ENCODE peak calls at places on chromosomes 1 and 21, in eight cellular contexts. One of them, this sample, is unnamed.

GRCh38 chr1:26785611-26786436 is 1.9 kb upstream of the PIGV start:
- DNase-seq in epithelial cell of esophagus: no peak
- DNase-seq in COR-L47: no peak
- DNase-seq in HEK293T: no peak
- DNase-seq in activated T-cell treated with anti-CD3 and anti-CD28 coated beads for 24 hours: no peak
- DNase-seq in putamen: peak
- DNase-seq in activated CD4-positive, alpha-beta T cell treated with anti-CD3 and anti-CD28 coated beads for 48 hours: no peak
- DNase-seq in lower lobe of right lung: no peak
- DNase-seq in this sample: no peak

GRCh38 chr21:33993286-33994231 is 78.0 kb upstream of the ATP5PO start:
- DNase-seq in lower lobe of right lung: no peak
- DNase-seq in putamen: peak
- DNase-seq in activated T-cell treated with anti-CD3 and anti-CD28 coated beads for 24 hours: no peak
- DNase-seq in COR-L47: no peak
- DNase-seq in activated CD4-positive, alpha-beta T cell treated with anti-CD3 and anti-CD28 coated beads for 48 hours: no peak
- DNase-seq in epithelial cell of esophagus: no peak
- DNase-seq in HEK293T: no peak
- DNase-seq in this sample: no peak

GRCh38 chr1:55716151-55716550 is 501.0 kb upstream of the USP24 start:
- DNase-seq in COR-L47: no peak
- DNase-seq in putamen: no peak
- DNase-seq in lower lobe of right lung: no peak
- DNase-seq in epithelial cell of esophagus: no peak
- DNase-seq in activated CD4-positive, alpha-beta T cell treated with anti-CD3 and anti-CD28 coated beads for 48 hours: no peak
- DNase-seq in activated T-cell treated with anti-CD3 and anti-CD28 coated beads for 24 hours: no peak
- DNase-seq in HEK293T: no peak
- DNase-seq in this sample: no peak

GRCh38 chr1:41862411-41863221 is 56.1 kb downstream of the HIVEP3 start:
- DNase-seq in activated T-cell treated with anti-CD3 and anti-CD28 coated beads for 24 hours: peak
- DNase-seq in COR-L47: no peak
- DNase-seq in putamen: peak
- DNase-seq in activated CD4-positive, alpha-beta T cell treated with anti-CD3 and anti-CD28 coated beads for 48 hours: peak
- DNase-seq in epithelial cell of esophagus: peak
- DNase-seq in lower lobe of right lung: no peak
- DNase-seq in HEK293T: no peak
- DNase-seq in this sample: peak

GRCh38 chr21:45293214-45293725 is 5.6 kb upstream of the POFUT2 start:
- DNase-seq in HEK293T: no peak
- DNase-seq in epithelial cell of esophagus: no peak
- DNase-seq in COR-L47: no peak
- DNase-seq in lower lobe of right lung: peak
- DNase-seq in putamen: no peak
- DNase-seq in activated CD4-positive, alpha-beta T cell treated with anti-CD3 and anti-CD28 coated beads for 48 hours: no peak
- DNase-seq in activated T-cell treated with anti-CD3 and anti-CD28 coated beads for 24 hours: no peak
- DNase-seq in this sample: no peak

GRCh38 chr21:37878946-37879660 is 37.2 kb downstream of the KCNJ6 start:
- DNase-seq in HEK293T: no peak
- DNase-seq in activated CD4-positive, alpha-beta T cell treated with anti-CD3 and anti-CD28 coated beads for 48 hours: peak
- DNase-seq in epithelial cell of esophagus: peak
- DNase-seq in lower lobe of right lung: no peak
- DNase-seq in COR-L47: peak
- DNase-seq in putamen: no peak
- DNase-seq in activated T-cell treated with anti-CD3 and anti-CD28 coated beads for 24 hours: no peak
- DNase-seq in this sample: peak

GRCh38 chr1:58755468-58755872 is 28.4 kb downstream of the JUN start:
- DNase-seq in HEK293T: no peak
- DNase-seq in epithelial cell of esophagus: peak
- DNase-seq in COR-L47: no peak
- DNase-seq in activated T-cell treated with anti-CD3 and anti-CD28 coated beads for 24 hours: peak
- DNase-seq in activated CD4-positive, alpha-beta T cell treated with anti-CD3 and anti-CD28 coated beads for 48 hours: peak
- DNase-seq in lower lobe of right lung: peak
- DNase-seq in putamen: no peak
- DNase-seq in this sample: peak

GRCh38 chr1:17502326-17502778 is 37.1 kb upstream of the ARHGEF10L start:
- DNase-seq in COR-L47: peak
- DNase-seq in lower lobe of right lung: peak
- DNase-seq in HEK293T: peak
- DNase-seq in epithelial cell of esophagus: peak
- DNase-seq in putamen: peak
- DNase-seq in activated CD4-positive, alpha-beta T cell treated with anti-CD3 and anti-CD28 coated beads for 48 hours: peak
- DNase-seq in activated T-cell treated with anti-CD3 and anti-CD28 coated beads for 24 hours: peak
- DNase-seq in this sample: peak

GRCh38 chr21:45087022-45087823 is 12.8 kb downstream of the ADARB1 start:
- DNase-seq in HEK293T: no peak
- DNase-seq in COR-L47: no peak
- DNase-seq in activated CD4-positive, alpha-beta T cell treated with anti-CD3 and anti-CD28 coated beads for 48 hours: no peak
- DNase-seq in epithelial cell of esophagus: no peak
- DNase-seq in activated T-cell treated with anti-CD3 and anti-CD28 coated beads for 24 hours: no peak
- DNase-seq in putamen: no peak
- DNase-seq in lower lobe of right lung: no peak
- DNase-seq in this sample: no peak

GRCh38 chr1:217495249-217495648 is 135.6 kb downstream of the GPATCH2 start:
- DNase-seq in epithelial cell of esophagus: no peak
- DNase-seq in activated CD4-positive, alpha-beta T cell treated with anti-CD3 and anti-CD28 coated beads for 48 hours: no peak
- DNase-seq in HEK293T: no peak
- DNase-seq in lower lobe of right lung: no peak
- DNase-seq in putamen: no peak
- DNase-seq in activated T-cell treated with anti-CD3 and anti-CD28 coated beads for 24 hours: no peak
- DNase-seq in COR-L47: no peak
- DNase-seq in this sample: no peak

GRCh38 chr1:208158640-208159541 is 85.3 kb downstream of the PLXNA2 start:
- DNase-seq in activated CD4-positive, alpha-beta T cell treated with anti-CD3 and anti-CD28 coated beads for 48 hours: no peak
- DNase-seq in COR-L47: peak
- DNase-seq in putamen: no peak
- DNase-seq in HEK293T: no peak
- DNase-seq in epithelial cell of esophagus: no peak
- DNase-seq in activated T-cell treated with anti-CD3 and anti-CD28 coated beads for 24 hours: no peak
- DNase-seq in lower lobe of right lung: no peak
- DNase-seq in this sample: no peak

GRCh38 chr21:45543710-45544448 is 1.6 kb upstream of the SLC19A1 start:
- DNase-seq in activated CD4-positive, alpha-beta T cell treated with anti-CD3 and anti-CD28 coated beads for 48 hours: peak
- DNase-seq in COR-L47: no peak
- DNase-seq in putamen: no peak
- DNase-seq in HEK293T: no peak
- DNase-seq in activated T-cell treated with anti-CD3 and anti-CD28 coated beads for 24 hours: no peak
- DNase-seq in epithelial cell of esophagus: no peak
- DNase-seq in lower lobe of right lung: peak
- DNase-seq in this sample: no peak

GRCh38 chr1:89607888-89608626 is 24.9 kb upstream of the LRRC8C start:
- DNase-seq in epithelial cell of esophagus: peak
- DNase-seq in lower lobe of right lung: no peak
- DNase-seq in HEK293T: no peak
- DNase-seq in activated T-cell treated with anti-CD3 and anti-CD28 coated beads for 24 hours: peak
- DNase-seq in activated CD4-positive, alpha-beta T cell treated with anti-CD3 and anti-CD28 coated beads for 48 hours: peak
- DNase-seq in putamen: no peak
- DNase-seq in COR-L47: no peak
- DNase-seq in this sample: no peak

GRCh38 chr1:32886828-32887414 is 630 bp downstream of the HPCA start:
- DNase-seq in lower lobe of right lung: no peak
- DNase-seq in activated T-cell treated with anti-CD3 and anti-CD28 coated beads for 24 hours: no peak
- DNase-seq in HEK293T: no peak
- DNase-seq in activated CD4-positive, alpha-beta T cell treated with anti-CD3 and anti-CD28 coated beads for 48 hours: no peak
- DNase-seq in putamen: no peak
- DNase-seq in epithelial cell of esophagus: no peak
- DNase-seq in COR-L47: no peak
- DNase-seq in this sample: no peak

GRCh38 chr1:27603962-27604578 is at the start of gene AHDC1:
- DNase-seq in epithelial cell of esophagus: peak
- DNase-seq in activated T-cell treated with anti-CD3 and anti-CD28 coated beads for 24 hours: peak
- DNase-seq in activated CD4-positive, alpha-beta T cell treated with anti-CD3 and anti-CD28 coated beads for 48 hours: peak
- DNase-seq in lower lobe of right lung: peak
- DNase-seq in COR-L47: peak
- DNase-seq in putamen: peak
- DNase-seq in HEK293T: peak
- DNase-seq in this sample: peak

GRCh38 chr1:147527941-147528936 is 13.1 kb upstream of the BCL9 start:
- DNase-seq in COR-L47: no peak
- DNase-seq in epithelial cell of esophagus: no peak
- DNase-seq in activated T-cell treated with anti-CD3 and anti-CD28 coated beads for 24 hours: no peak
- DNase-seq in putamen: peak
- DNase-seq in HEK293T: no peak
- DNase-seq in lower lobe of right lung: no peak
- DNase-seq in activated CD4-positive, alpha-beta T cell treated with anti-CD3 and anti-CD28 coated beads for 48 hours: peak
- DNase-seq in this sample: no peak

GRCh38 chr1:210400043-210400840 is 71.5 kb downstream of the HHAT start:
- DNase-seq in lower lobe of right lung: no peak
- DNase-seq in putamen: peak
- DNase-seq in activated CD4-positive, alpha-beta T cell treated with anti-CD3 and anti-CD28 coated beads for 48 hours: peak
- DNase-seq in HEK293T: peak
- DNase-seq in COR-L47: peak
- DNase-seq in epithelial cell of esophagus: peak
- DNase-seq in activated T-cell treated with anti-CD3 and anti-CD28 coated beads for 24 hours: peak
- DNase-seq in this sample: peak

GRCh38 chr1:39016604-39017171 is 9.5 kb upstream of the NDUFS5 start:
- DNase-seq in epithelial cell of esophagus: no peak
- DNase-seq in putamen: no peak
- DNase-seq in HEK293T: no peak
- DNase-seq in activated CD4-positive, alpha-beta T cell treated with anti-CD3 and anti-CD28 coated beads for 48 hours: no peak
- DNase-seq in activated T-cell treated with anti-CD3 and anti-CD28 coated beads for 24 hours: no peak
- DNase-seq in lower lobe of right lung: no peak
- DNase-seq in COR-L47: no peak
- DNase-seq in this sample: no peak

GRCh38 chr1:31924839-31925238 is 13.3 kb downstream of the PTP4A2 start:
- DNase-seq in epithelial cell of esophagus: no peak
- DNase-seq in putamen: no peak
- DNase-seq in activated CD4-positive, alpha-beta T cell treated with anti-CD3 and anti-CD28 coated beads for 48 hours: no peak
- DNase-seq in activated T-cell treated with anti-CD3 and anti-CD28 coated beads for 24 hours: no peak
- DNase-seq in COR-L47: no peak
- DNase-seq in HEK293T: no peak
- DNase-seq in lower lobe of right lung: no peak
- DNase-seq in this sample: no peak

GRCh38 chr21:46088189-46088588 is 9.7 kb upstream of the COL6A2 start:
- DNase-seq in epithelial cell of esophagus: no peak
- DNase-seq in activated CD4-positive, alpha-beta T cell treated with anti-CD3 and anti-CD28 coated beads for 48 hours: no peak
- DNase-seq in putamen: no peak
- DNase-seq in COR-L47: no peak
- DNase-seq in HEK293T: no peak
- DNase-seq in activated T-cell treated with anti-CD3 and anti-CD28 coated beads for 24 hours: no peak
- DNase-seq in lower lobe of right lung: no peak
- DNase-seq in this sample: no peak

GRCh38 chr1:178496410-178497135 is at the start of gene CLEC20A:
- DNase-seq in COR-L47: no peak
- DNase-seq in HEK293T: no peak
- DNase-seq in activated T-cell treated with anti-CD3 and anti-CD28 coated beads for 24 hours: no peak
- DNase-seq in lower lobe of right lung: no peak
- DNase-seq in activated CD4-positive, alpha-beta T cell treated with anti-CD3 and anti-CD28 coated beads for 48 hours: no peak
- DNase-seq in putamen: no peak
- DNase-seq in epithelial cell of esophagus: no peak
- DNase-seq in this sample: no peak

GRCh38 chr1:53639996-53640695 is 98.8 kb downstream of the GLIS1 start:
- DNase-seq in epithelial cell of esophagus: no peak
- DNase-seq in activated T-cell treated with anti-CD3 and anti-CD28 coated beads for 24 hours: no peak
- DNase-seq in putamen: no peak
- DNase-seq in COR-L47: no peak
- DNase-seq in activated CD4-positive, alpha-beta T cell treated with anti-CD3 and anti-CD28 coated beads for 48 hours: no peak
- DNase-seq in HEK293T: no peak
- DNase-seq in lower lobe of right lung: peak
- DNase-seq in this sample: no peak

GRCh38 chr1:213123532-213123931 is 72.5 kb downstream of the RPS6KC1 start:
- DNase-seq in activated T-cell treated with anti-CD3 and anti-CD28 coated beads for 24 hours: no peak
- DNase-seq in putamen: no peak
- DNase-seq in epithelial cell of esophagus: peak
- DNase-seq in COR-L47: no peak
- DNase-seq in HEK293T: no peak
- DNase-seq in activated CD4-positive, alpha-beta T cell treated with anti-CD3 and anti-CD28 coated beads for 48 hours: no peak
- DNase-seq in lower lobe of right lung: no peak
- DNase-seq in this sample: peak

GRCh38 chr1:91851130-91852010 is 34.6 kb downstream of the TGFBR3 start:
- DNase-seq in COR-L47: peak
- DNase-seq in activated T-cell treated with anti-CD3 and anti-CD28 coated beads for 24 hours: no peak
- DNase-seq in HEK293T: peak
- DNase-seq in epithelial cell of esophagus: peak
- DNase-seq in activated CD4-positive, alpha-beta T cell treated with anti-CD3 and anti-CD28 coated beads for 48 hours: no peak
- DNase-seq in lower lobe of right lung: peak
- DNase-seq in putamen: peak
- DNase-seq in this sample: peak

GRCh38 chr1:222979561-222979960 is 163.5 kb downstream of the TLR5 start:
- DNase-seq in HEK293T: no peak
- DNase-seq in putamen: no peak
- DNase-seq in activated T-cell treated with anti-CD3 and anti-CD28 coated beads for 24 hours: no peak
- DNase-seq in activated CD4-positive, alpha-beta T cell treated with anti-CD3 and anti-CD28 coated beads for 48 hours: no peak
- DNase-seq in lower lobe of right lung: no peak
- DNase-seq in COR-L47: no peak
- DNase-seq in epithelial cell of esophagus: no peak
- DNase-seq in this sample: no peak

GRCh38 chr1:118485757-118486156 is 300.7 kb upstream of the SPAG17 start:
- DNase-seq in HEK293T: no peak
- DNase-seq in epithelial cell of esophagus: peak
- DNase-seq in activated CD4-positive, alpha-beta T cell treated with anti-CD3 and anti-CD28 coated beads for 48 hours: no peak
- DNase-seq in activated T-cell treated with anti-CD3 and anti-CD28 coated beads for 24 hours: no peak
- DNase-seq in COR-L47: no peak
- DNase-seq in lower lobe of right lung: no peak
- DNase-seq in putamen: no peak
- DNase-seq in this sample: peak

GRCh38 chr1:4166711-4167110 is 266.6 kb upstream of the C1orf174 start:
- DNase-seq in activated T-cell treated with anti-CD3 and anti-CD28 coated beads for 24 hours: no peak
- DNase-seq in putamen: no peak
- DNase-seq in activated CD4-positive, alpha-beta T cell treated with anti-CD3 and anti-CD28 coated beads for 48 hours: no peak
- DNase-seq in lower lobe of right lung: no peak
- DNase-seq in COR-L47: no peak
- DNase-seq in HEK293T: no peak
- DNase-seq in epithelial cell of esophagus: no peak
- DNase-seq in this sample: no peak

GRCh38 chr1:217188280-217189235 is 442.3 kb downstream of the GPATCH2 start:
- DNase-seq in activated CD4-positive, alpha-beta T cell treated with anti-CD3 and anti-CD28 coated beads for 48 hours: no peak
- DNase-seq in epithelial cell of esophagus: peak
- DNase-seq in activated T-cell treated with anti-CD3 and anti-CD28 coated beads for 24 hours: no peak
- DNase-seq in putamen: no peak
- DNase-seq in COR-L47: peak
- DNase-seq in HEK293T: no peak
- DNase-seq in lower lobe of right lung: no peak
- DNase-seq in this sample: peak

GRCh38 chr1:117928881-117929339 is 511 bp downstream of the GDAP2 start:
- DNase-seq in activated CD4-positive, alpha-beta T cell treated with anti-CD3 and anti-CD28 coated beads for 48 hours: peak
- DNase-seq in COR-L47: peak
- DNase-seq in activated T-cell treated with anti-CD3 and anti-CD28 coated beads for 24 hours: peak
- DNase-seq in epithelial cell of esophagus: peak
- DNase-seq in putamen: peak
- DNase-seq in HEK293T: peak
- DNase-seq in lower lobe of right lung: peak
- DNase-seq in this sample: peak

GRCh38 chr1:193703655-193704054 is 517.2 kb upstream of the B3GALT2 start:
- DNase-seq in activated CD4-positive, alpha-beta T cell treated with anti-CD3 and anti-CD28 coated beads for 48 hours: no peak
- DNase-seq in HEK293T: no peak
- DNase-seq in lower lobe of right lung: no peak
- DNase-seq in epithelial cell of esophagus: no peak
- DNase-seq in COR-L47: no peak
- DNase-seq in putamen: no peak
- DNase-seq in activated T-cell treated with anti-CD3 and anti-CD28 coated beads for 24 hours: no peak
- DNase-seq in this sample: no peak

GRCh38 chr1:43345119-43345518 is 7.5 kb downstream of the MPL start:
- DNase-seq in activated T-cell treated with anti-CD3 and anti-CD28 coated beads for 24 hours: no peak
- DNase-seq in activated CD4-positive, alpha-beta T cell treated with anti-CD3 and anti-CD28 coated beads for 48 hours: no peak
- DNase-seq in putamen: no peak
- DNase-seq in HEK293T: no peak
- DNase-seq in COR-L47: no peak
- DNase-seq in lower lobe of right lung: no peak
- DNase-seq in epithelial cell of esophagus: peak
- DNase-seq in this sample: no peak

GRCh38 chr1:33612877-33613487 is 140.5 kb downstream of the ZSCAN20 start:
- DNase-seq in activated CD4-positive, alpha-beta T cell treated with anti-CD3 and anti-CD28 coated beads for 48 hours: peak
- DNase-seq in activated T-cell treated with anti-CD3 and anti-CD28 coated beads for 24 hours: peak
- DNase-seq in HEK293T: peak
- DNase-seq in putamen: no peak
- DNase-seq in COR-L47: peak
- DNase-seq in lower lobe of right lung: no peak
- DNase-seq in epithelial cell of esophagus: peak
- DNase-seq in this sample: peak

GRCh38 chr1:53561488-53562115 is 102.4 kb downstream of the DMRTB1 start:
- DNase-seq in activated CD4-positive, alpha-beta T cell treated with anti-CD3 and anti-CD28 coated beads for 48 hours: no peak
- DNase-seq in HEK293T: no peak
- DNase-seq in COR-L47: no peak
- DNase-seq in putamen: no peak
- DNase-seq in activated T-cell treated with anti-CD3 and anti-CD28 coated beads for 24 hours: no peak
- DNase-seq in lower lobe of right lung: no peak
- DNase-seq in epithelial cell of esophagus: no peak
- DNase-seq in this sample: no peak

GRCh38 chr1:156692409-156692957 is 12.9 kb downstream of the CRABP2 start:
- DNase-seq in activated CD4-positive, alpha-beta T cell treated with anti-CD3 and anti-CD28 coated beads for 48 hours: no peak
- DNase-seq in epithelial cell of esophagus: peak
- DNase-seq in putamen: no peak
- DNase-seq in HEK293T: no peak
- DNase-seq in activated T-cell treated with anti-CD3 and anti-CD28 coated beads for 24 hours: no peak
- DNase-seq in lower lobe of right lung: no peak
- DNase-seq in COR-L47: no peak
- DNase-seq in this sample: no peak